ENCODE peak calls at places on chromosomes 2 and 18, in seven cellular contexts. D, K, E, W, Z, J and A are unnamed samples.
A peak's percentile ranks its signal among the peaks of the same experiment; 100 is the strongest.

GRCh38 chr18:25875574-25875973 is 214.8 kb downstream of the SS18 start:
- DNase-seq in D (no peak), K (no peak), E (peak; percentile 9), W (no peak), Z (peak; percentile 39), J (no peak), A (no peak)

GRCh38 chr2:24115057-24115456 is 8.1 kb downstream of the PFN4 start:
- DNase-seq in D (no peak), K (no peak), E (no peak), W (no peak), Z (no peak), J (no peak), A (peak; percentile 13)

GRCh38 chr2:98912957-98913915 is 22.8 kb downstream of the CRACDL start:
- DNase-seq in D (no peak), K (no peak), E (peak; percentile 44), W (no peak), Z (no peak), J (no peak), A (no peak)

GRCh38 chr18:9095297-9096012 is 7.0 kb upstream of the NDUFV2 start:
- DNase-seq in D (no peak), K (no peak), E (no peak), W (no peak), Z (no peak), J (peak; percentile 58), A (peak; percentile 42)

GRCh38 chr2:170711196-170711773 is 3.9 kb upstream of the SP5 start:
- DNase-seq in D (peak; percentile 59), K (no peak), E (no peak), W (no peak), Z (no peak), J (no peak), A (no peak)

GRCh38 chr2:159817278-159817677 is 19.3 kb upstream of the CD302 start:
- DNase-seq in D (no peak), K (no peak), E (no peak), W (no peak), Z (no peak), J (no peak), A (no peak)

GRCh38 chr2:128949360-128949759 is 630.7 kb upstream of the HS6ST1 start:
- DNase-seq in D (no peak), K (no peak), E (no peak), W (no peak), Z (no peak), J (no peak), A (no peak)

GRCh38 chr2:38443021-38443541 is 66.0 kb upstream of the ATL2 start:
- DNase-seq in D (peak; percentile 34), K (no peak), E (peak; percentile 23), W (no peak), Z (no peak), J (no peak), A (peak; percentile 72)

GRCh38 chr18:12246849-12247808 is 7.0 kb upstream of the CIDEA start:
- DNase-seq in D (peak; percentile 82), K (peak; percentile 37), E (no peak), W (no peak), Z (no peak), J (no peak), A (peak; percentile 10)

GRCh38 chr18:70423988-70424387 is 135.1 kb downstream of the SOCS6 start:
- DNase-seq in D (peak; percentile 20), K (no peak), E (peak; percentile 76), W (no peak), Z (no peak), J (no peak), A (no peak)

GRCh38 chr2:145906356-145906755 is 1386.4 kb upstream of the ZEB2 start:
- DNase-seq in D (no peak), K (peak; percentile 2), E (peak; percentile 3), W (no peak), Z (no peak), J (no peak), A (no peak)

GRCh38 chr2:218079943-218080913 is 11.2 kb downstream of the RUFY4 start:
- DNase-seq in D (no peak), K (no peak), E (no peak), W (no peak), Z (no peak), J (no peak), A (no peak)

GRCh38 chr2:179275280-179276013 is 10.8 kb upstream of the SESTD1 start:
- DNase-seq in D (no peak), K (no peak), E (peak; percentile 30), W (no peak), Z (no peak), J (no peak), A (peak; percentile 81)

GRCh38 chr2:179270689-179271088 is 6.1 kb upstream of the SESTD1 start:
- DNase-seq in D (no peak), K (no peak), E (no peak), W (no peak), Z (no peak), J (no peak), A (no peak)

GRCh38 chr2:179274749-179275148 is 10.1 kb upstream of the SESTD1 start:
- DNase-seq in D (no peak), K (no peak), E (no peak), W (no peak), Z (no peak), J (no peak), A (no peak)

GRCh38 chr2:179273461-179273962 is 8.9 kb upstream of the SESTD1 start:
- DNase-seq in D (no peak), K (no peak), E (no peak), W (no peak), Z (no peak), J (no peak), A (no peak)

DNA sequence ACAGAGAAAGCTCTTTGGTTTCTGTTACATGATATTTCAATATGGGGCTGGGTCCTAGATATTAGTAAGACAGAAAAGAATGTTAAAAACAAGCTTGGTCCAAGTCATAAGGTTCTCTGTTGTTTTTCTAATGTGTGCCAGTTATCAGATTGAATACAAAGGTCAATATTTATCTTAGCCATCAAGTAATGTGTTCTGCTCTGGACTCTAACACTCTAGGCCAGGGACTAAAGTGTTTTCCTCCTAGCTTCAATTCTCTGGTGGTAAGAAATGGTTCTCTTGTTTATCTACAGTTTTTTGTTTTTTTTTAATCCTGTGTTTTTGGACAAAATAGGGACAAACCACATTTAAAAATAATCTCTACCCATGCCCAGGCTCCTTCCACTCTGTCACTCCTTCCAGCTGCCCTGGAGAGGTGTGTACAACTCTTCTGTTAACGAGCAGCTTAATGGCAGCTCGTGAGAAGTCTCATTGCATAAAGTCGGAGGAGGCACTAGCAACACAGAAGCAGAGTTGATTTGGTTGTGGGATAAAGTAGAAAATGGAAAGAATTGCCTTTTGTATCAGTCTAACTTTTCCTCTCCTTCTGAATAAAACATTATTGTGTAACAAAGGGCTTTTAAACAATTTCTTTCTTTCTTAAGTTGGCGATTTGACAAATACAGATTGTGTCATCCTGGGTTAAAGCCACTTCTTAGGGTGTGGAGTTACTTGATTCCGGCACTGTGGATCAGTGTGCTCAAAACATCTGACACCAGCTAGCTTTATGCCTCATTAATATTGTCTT is 8.0 kb upstream of the SESTD1 start:
- DNase-seq in D (peak; percentile 11), K (peak; percentile 75), E (peak; percentile 92), W (no peak), Z (no peak), J (no peak), A (peak; percentile 50)
- H3K4me3 ChIP-seq in D (no peak overlapping the region), K (no peak overlapping the region), E (no peak overlapping the region), W (no peak overlapping the region), Z (no peak overlapping the region), J (no peak overlapping the region), A (no peak overlapping the region)

GRCh38 chr2:127422631-127423475 is 4.6 kb downstream of the PROC start:
- DNase-seq in D (peak; percentile 79), K (peak; percentile 11), E (no peak), W (no peak), Z (no peak), J (no peak), A (no peak)
- TF ChIP-seq CTCF in D (no peak), K (no peak), E (no peak), W (no peak), Z (no peak), J (no peak), A (no peak)

DNA sequence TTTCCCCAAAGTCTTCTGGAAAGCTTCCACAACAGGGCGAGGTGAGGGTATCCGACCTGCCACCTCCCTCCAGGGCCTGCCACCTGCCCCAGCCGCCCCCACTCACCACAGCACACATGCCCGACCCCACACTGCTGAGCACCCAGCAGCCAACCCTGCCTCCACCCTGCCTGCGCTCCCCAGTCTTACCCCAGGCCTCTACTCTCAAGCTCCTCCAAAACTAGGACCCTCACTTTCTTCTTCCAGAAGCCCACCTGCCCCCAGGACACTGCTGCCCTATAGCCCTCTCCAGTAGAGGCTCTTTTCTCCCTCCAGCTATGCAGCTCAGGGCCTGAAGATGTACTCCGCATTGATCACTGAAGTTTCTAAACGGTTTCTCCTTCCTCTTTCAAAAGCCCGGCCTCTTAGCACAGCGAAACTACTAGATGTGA is 128.9 kb upstream of the SLC1A4 start:
- DNase-seq in D (no peak), K (no peak), E (no peak), W (no peak), Z (no peak), J (peak; percentile 64), A (no peak)
- H3K4me3 ChIP-seq in D (peak overlapping the region; percentile 47), K (no peak overlapping the region), E (no peak overlapping the region), W (no peak overlapping the region), Z (no peak overlapping the region), J (peak overlapping the region; percentile 58), A (no peak overlapping the region)

GRCh38 chr18:7600036-7600435 is 32.9 kb downstream of the PTPRM start:
- DNase-seq in D (no peak), K (no peak), E (no peak), W (no peak), Z (no peak), J (no peak), A (no peak)

GRCh38 chr18:7601936-7602335 is 34.8 kb downstream of the PTPRM start:
- DNase-seq in D (no peak), K (no peak), E (no peak), W (no peak), Z (no peak), J (no peak), A (no peak)

GRCh38 chr18:7600528-7601248 is 33.6 kb downstream of the PTPRM start:
- DNase-seq in D (no peak), K (no peak), E (no peak), W (no peak), Z (no peak), J (no peak), A (no peak)

GRCh38 chr18:7603259-7604000 is 36.3 kb downstream of the PTPRM start:
- DNase-seq in D (peak; percentile 65), K (no peak), E (no peak), W (no peak), Z (no peak), J (no peak), A (no peak)

GRCh38 chr18:7601249-7601620 is 34.1 kb downstream of the PTPRM start:
- DNase-seq in D (no peak), K (peak; percentile 27), E (peak; percentile 54), W (no peak), Z (peak; percentile 45), J (no peak), A (peak; percentile 34)
- TF ChIP-seq CTCF in D (peak; percentile 9), K (no peak), E (peak; percentile 15), W (no peak), Z (peak; percentile 10), J (no peak), A (no peak)

GRCh38 chr2:118309201-118310015 is 221.1 kb downstream of the INSIG2 start:
- DNase-seq in D (peak; percentile 14), K (peak; percentile 44), E (peak; percentile 14), W (no peak), Z (no peak), J (no peak), A (no peak)
- H3K4me3 ChIP-seq in D (peak overlapping the region; percentile 61), K (peak overlapping the region; percentile 89), E (peak overlapping the region; percentile 58), W (no peak overlapping the region), Z (peak overlapping the region; percentile 38), J (peak overlapping the region; percentile 58), A (peak overlapping the region; percentile 57)

GRCh38 chr2:332592-332991 is 44.7 kb upstream of the ALKAL2 start:
- DNase-seq in D (no peak), K (no peak), E (no peak), W (no peak), Z (no peak), J (no peak), A (no peak)
- TF ChIP-seq CTCF in D (peak; percentile 42), K (no peak), E (no peak), W (no peak), Z (no peak), J (peak; percentile 19), A (no peak)